ENCODE peak calls at places on chromosome 7, in nine cellular contexts. P is myocyte; O is left cardiac atrium; T is neural crest cell; Q is AG08395; N is activated CD4-positive, alpha-beta T cell treated with anti-CD3 and anti-CD28 coated beads, Interleukin-2, amount 50 U/mL, for 1 hour; S is ACHN; E is stromal cell of bone marrow; Y is cardiac fibroblast. V is an unnamed sample.

GRCh38 chr7:105126436-105126975 is 112.5 kb downstream of the KMT2E start:
- DNase-seq in T (no peak), S (no peak), N (no peak), Y (no peak), E (no peak), O (no peak), Q (no peak), P (no peak), V (peak)

GRCh38 chr7:98283887-98284222 is 2.4 kb downstream of the BRI3 start:
- DNase-seq in Q (no peak), T (no peak), S (no peak), Y (no peak), P (no peak), E (no peak), O (no peak), N (no peak), V (no peak)

GRCh38 chr7:127741764-127742375 is 89.9 kb downstream of the SND1 start:
- DNase-seq in N (no peak), Y (peak), Q (no peak), P (no peak), E (no peak), T (no peak), S (no peak), O (no peak), V (no peak)

GRCh38 chr7:92652536-92652935 is 62.3 kb upstream of the FAM133B start:
- DNase-seq in N (no peak), S (no peak), Q (no peak), Y (no peak), O (no peak), E (no peak), T (no peak), P (no peak), V (no peak)

GRCh38 chr7:5630670-5631069 is 150.8 kb downstream of the RNF216 start:
- DNase-seq in S (no peak), Q (no peak), E (no peak), N (peak), P (no peak), T (no peak), O (no peak), Y (no peak), V (no peak)

GRCh38 chr7:9391221-9391620 is 957.8 kb downstream of the NXPH1 start:
- DNase-seq in T (no peak), N (no peak), E (no peak), O (no peak), Y (no peak), P (no peak), S (no peak), Q (no peak), V (no peak)

GRCh38 chr7:154587812-154588211 is 415.1 kb downstream of the PAXIP1 start:
- DNase-seq in N (no peak), E (no peak), Q (no peak), P (no peak), O (no peak), T (no peak), S (no peak), Y (no peak), V (no peak)

GRCh38 chr7:130904792-130905191 is 170.8 kb upstream of the KLF14 start:
- DNase-seq in Y (no peak), N (no peak), O (no peak), E (no peak), S (no peak), Q (no peak), P (no peak), T (no peak), V (no peak)

GRCh38 chr7:128841961-128842673 is 11.9 kb downstream of the FLNC start:
- DNase-seq in Y (peak), T (no peak), P (peak), O (no peak), E (no peak), Q (peak), N (peak), S (peak), V (peak)

GRCh38 chr7:74231232-74231590 is 21.4 kb downstream of the LAT2 start:
- DNase-seq in Q (no peak), N (no peak), S (no peak), T (no peak), E (no peak), P (no peak), O (no peak), Y (no peak), V (no peak)

GRCh38 chr7:391411-391951 is 101.5 kb downstream of the FOXL3 start:
- DNase-seq in N (no peak), Q (no peak), S (no peak), P (no peak), T (no peak), Y (no peak), E (no peak), O (peak), V (no peak)

GRCh38 chr7:601573-602340 is 82.1 kb upstream of the PDGFA start:
- DNase-seq in O (peak), E (no peak), N (peak), P (no peak), Y (peak), Q (no peak), T (no peak), S (no peak), V (no peak)

GRCh38 chr7:71846160-71846559 is 566.0 kb downstream of the CALN1 start:
- DNase-seq in S (peak), T (peak), E (no peak), N (no peak), Q (no peak), P (no peak), Y (no peak), O (no peak), V (no peak)

GRCh38 chr7:104453190-104453589 is 124.8 kb downstream of the LHFPL3 start:
- DNase-seq in O (no peak), Q (no peak), N (no peak), Y (no peak), E (no peak), T (no peak), P (no peak), S (no peak), V (no peak)

GRCh38 chr7:81460646-81461045 is 309.2 kb downstream of the HGF start:
- DNase-seq in E (no peak), N (no peak), O (no peak), Q (no peak), P (no peak), S (no peak), T (no peak), Y (no peak), V (peak)

GRCh38 chr7:125098377-125098970 is 168.8 kb upstream of the POT1 start:
- DNase-seq in Y (peak), N (no peak), O (no peak), S (no peak), Q (no peak), T (no peak), P (peak), E (no peak), V (no peak)

GRCh38 chr7:6226194-6226799 is 46.1 kb downstream of the CYTH3 start:
- DNase-seq in T (no peak), O (no peak), Y (peak), P (peak), Q (peak), N (no peak), S (no peak), E (no peak), V (no peak)

GRCh38 chr7:151784843-151785680 is 91.9 kb downstream of the PRKAG2 start:
- DNase-seq in T (no peak), N (no peak), S (no peak), Y (no peak), P (no peak), E (no peak), Q (no peak), O (peak), V (no peak)

GRCh38 chr7:4683043-4683883 is 1.2 kb downstream of the FOXK1 start:
- DNase-seq in T (no peak), N (peak), E (no peak), Y (no peak), Q (no peak), S (peak), O (peak), P (peak), V (no peak)

GRCh38 chr7:70710011-70710480 is 421.9 kb upstream of the GALNT17 start:
- DNase-seq in E (no peak), O (no peak), P (peak), N (no peak), Y (peak), S (peak), Q (peak), T (no peak), V (no peak)

GRCh38 chr7:153380636-153381035 is 621.1 kb downstream of the ACTR3B start:
- DNase-seq in Q (no peak), O (no peak), Y (no peak), E (no peak), T (no peak), N (no peak), P (no peak), S (no peak), V (no peak)

GRCh38 chr7:33964417-33965115 is 59.2 kb downstream of the BMPER start:
- DNase-seq in Q (no peak), O (no peak), E (no peak), S (peak), Y (no peak), T (no peak), N (no peak), P (no peak), V (no peak)

GRCh38 chr7:139329119-139329518 is 12.0 kb upstream of the FMC1 start:
- DNase-seq in O (no peak), Y (no peak), N (no peak), S (no peak), E (no peak), Q (no peak), T (no peak), P (no peak), V (no peak)

GRCh38 chr7:134448359-134449229 is 10.3 kb downstream of the AKR1B1 start:
- DNase-seq in T (no peak), O (no peak), P (peak), E (peak), Y (peak), Q (peak), N (no peak), S (peak), V (no peak)

GRCh38 chr7:42543953-42544352 is 306.9 kb upstream of the GLI3 start:
- DNase-seq in O (no peak), S (no peak), N (no peak), Q (no peak), T (no peak), Y (peak), E (no peak), P (no peak), V (no peak)

GRCh38 chr7:120925392-120925791 is 25.2 kb upstream of the ING3 start:
- DNase-seq in P (no peak), O (no peak), S (no peak), Q (no peak), E (no peak), T (no peak), N (no peak), Y (peak), V (no peak)

V was measured in MM.1S.